ENCODE peak calls at places on chromosome 1, in six cellular contexts. V is H9, Q is neuronal stem cell, M is IMR-90, Y is mesenchymal stem cell, D is H1. U is an unnamed sample.

GRCh38 chr1:49045371-49045770 is 268.7 kb upstream of the BEND5 start:
- DNase-seq in V (no peak), Q (no peak), M (no peak), Y (no peak), D (no peak), U (no peak)

GRCh38 chr1:25145775-25146381 is 86.4 kb downstream of the SYF2 start:
- DNase-seq in V (no peak), Q (no peak), M (no peak), Y (no peak), D (peak), U (no peak)

GRCh38 chr1:178484698-178485225 is 12.0 kb downstream of the CLEC20A start:
- DNase-seq in V (no peak), Q (no peak), M (no peak), Y (no peak), D (no peak), U (no peak)

GRCh38 chr1:87853576-87854351 is 525.1 kb downstream of the LMO4 start:
- DNase-seq in V (no peak), Q (no peak), M (peak), Y (peak), D (no peak), U (no peak)

GRCh38 chr1:5746611-5747427 is 245.4 kb downstream of the NPHP4 start:
- DNase-seq in V (no peak), Q (no peak), M (no peak), Y (no peak), D (peak), U (no peak)

GRCh38 chr1:46532498-46533178 is 18.8 kb downstream of the KNCN start:
- DNase-seq in V (peak), Q (peak), M (peak), Y (peak), D (peak), U (peak)

GRCh38 chr1:219792337-219793021 is 135.9 kb downstream of the SLC30A10 start:
- DNase-seq in V (no peak), Q (no peak), M (peak), Y (no peak), D (no peak), U (no peak)

GRCh38 chr1:7380712-7381111 is 390.4 kb upstream of the VAMP3 start:
- DNase-seq in V (peak), Q (no peak), M (no peak), Y (no peak), D (peak), U (no peak)

GRCh38 chr1:61606448-61607312 is 118.3 kb downstream of the TM2D1 start:
- DNase-seq in V (no peak), Q (no peak), M (no peak), Y (no peak), D (no peak), U (no peak)

GRCh38 chr1:19793360-19794046 is 6.2 kb downstream of the TMCO4 start:
- DNase-seq in V (no peak), Q (no peak), M (no peak), Y (no peak), D (no peak), U (no peak)

GRCh38 chr1:36760081-36760480 is 274.2 kb downstream of the GRIK3 start:
- DNase-seq in V (no peak), Q (no peak), M (no peak), Y (no peak), D (no peak), U (no peak)

GRCh38 chr1:226085675-226086074 is 23.2 kb downstream of the H3-3A start:
- DNase-seq in V (no peak), Q (no peak), M (no peak), Y (no peak), D (no peak), U (no peak)

GRCh38 chr1:231603598-231604275 is 22.9 kb upstream of the DISC1 start:
- DNase-seq in V (peak), Q (peak), M (peak), Y (peak), D (peak), U (peak)

GRCh38 chr1:110559157-110559556 is 40.2 kb upstream of the KCNA10 start:
- DNase-seq in V (peak), Q (no peak), M (peak), Y (no peak), D (no peak), U (no peak)

GRCh38 chr1:158122823-158123390 is 57.8 kb upstream of the CD1D start:
- DNase-seq in V (no peak), Q (no peak), M (no peak), Y (no peak), D (no peak), U (no peak)

GRCh38 chr1:152906023-152906565 is 2.3 kb upstream of the IVL start:
- DNase-seq in V (no peak), Q (no peak), M (peak), Y (no peak), D (no peak), U (peak)

GRCh38 chr1:76133977-76134376 is 59.4 kb downstream of the ST6GALNAC3 start:
- DNase-seq in V (no peak), Q (no peak), M (no peak), Y (no peak), D (no peak), U (peak)

GRCh38 chr1:84174051-84174556 is 30.0 kb downstream of the PRKACB start:
- DNase-seq in V (no peak), Q (peak), M (peak), Y (peak), D (no peak), U (peak)

GRCh38 chr1:72281144-72281543 is 1.2 kb downstream of the NEGR1 start:
- DNase-seq in V (no peak), Q (no peak), M (peak), Y (peak), D (no peak), U (no peak)

GRCh38 chr1:116968724-116969123 is 32.8 kb upstream of the CD101 start:
- DNase-seq in V (no peak), Q (no peak), M (no peak), Y (no peak), D (no peak), U (no peak)

GRCh38 chr1:7581754-7582264 is 189.3 kb upstream of the VAMP3 start:
- DNase-seq in V (no peak), Q (no peak), M (no peak), Y (no peak), D (no peak), U (no peak)

GRCh38 chr1:172514108-172514507 is 18.8 kb upstream of the SUCO start:
- DNase-seq in V (no peak), Q (no peak), M (no peak), Y (no peak), D (no peak), U (no peak)

GRCh38 chr1:229191066-229191674 is 79.7 kb upstream of the RAB4A start:
- DNase-seq in V (peak), Q (no peak), M (peak), Y (no peak), D (no peak), U (no peak)

GRCh38 chr1:156866679-156867015 is 6.0 kb downstream of the NTRK1 start:
- DNase-seq in V (no peak), Q (no peak), M (no peak), Y (no peak), D (no peak), U (no peak)

GRCh38 chr1:161839591-161839990 is 73.5 kb downstream of the ATF6 start:
- DNase-seq in V (no peak), Q (no peak), M (no peak), Y (no peak), D (no peak), U (no peak)

GRCh38 chr1:210233216-210233494 is 559 bp downstream of the SERTAD4 start:
- DNase-seq in V (no peak), Q (no peak), M (no peak), Y (peak), D (peak), U (no peak)

GRCh38 chr1:212665241-212666115 is 34.2 kb downstream of the BATF3 start:
- DNase-seq in V (peak), Q (peak), M (peak), Y (peak), D (peak), U (peak)

GRCh38 chr1:109765483-109765815 is 1.7 kb upstream of the EPS8L3 start:
- DNase-seq in V (no peak), Q (no peak), M (no peak), Y (no peak), D (no peak), U (no peak)

GRCh38 chr1:67489643-67490042 is 59.4 kb upstream of the SERBP1 start:
- DNase-seq in V (no peak), Q (no peak), M (peak), Y (no peak), D (no peak), U (peak)

GRCh38 chr1:234617135-234617985 is 7.4 kb upstream of the IRF2BP2 start:
- DNase-seq in V (no peak), Q (no peak), M (no peak), Y (no peak), D (no peak), U (peak)

GRCh38 chr1:84712288-84712874 is 22.1 kb upstream of the SSX2IP start:
- DNase-seq in V (no peak), Q (no peak), M (peak), Y (peak), D (no peak), U (no peak)

GRCh38 chr1:219555031-219555667 is 57.8 kb downstream of the ZC3H11B start:
- DNase-seq in V (peak), Q (peak), M (peak), Y (no peak), D (no peak), U (peak)

GRCh38 chr1:198549863-198550262 is 9.4 kb upstream of the ATP6V1G3 start:
- DNase-seq in V (no peak), Q (no peak), M (no peak), Y (no peak), D (no peak), U (no peak)

GRCh38 chr1:23081376-23081775 is 62.1 kb downstream of the KDM1A start:
- DNase-seq in V (peak), Q (no peak), M (no peak), Y (no peak), D (no peak), U (no peak)

GRCh38 chr1:26237230-26237966 is 3.4 kb downstream of the CEP85 start:
- DNase-seq in V (no peak), Q (no peak), M (peak), Y (peak), D (no peak), U (peak)

GRCh38 chr1:65581120-65581519 is 160.7 kb downstream of the LEPR start:
- DNase-seq in V (no peak), Q (no peak), M (no peak), Y (peak), D (no peak), U (no peak)

GRCh38 chr1:69388044-69388443 is 179.7 kb upstream of the LRRC7 start:
- DNase-seq in V (no peak), Q (no peak), M (no peak), Y (no peak), D (no peak), U (no peak)

GRCh38 chr1:158654570-158654969 is 31.9 kb downstream of the SPTA1 start:
- DNase-seq in V (no peak), Q (no peak), M (no peak), Y (no peak), D (no peak), U (no peak)

GRCh38 chr1:50109647-50110075 is 941 bp downstream of the ELAVL4 start:
- DNase-seq in V (no peak), Q (no peak), M (no peak), Y (no peak), D (no peak), U (no peak)

GRCh38 chr1:234845097-234845660 is 235.2 kb upstream of the IRF2BP2 start:
- DNase-seq in V (no peak), Q (no peak), M (no peak), Y (no peak), D (no peak), U (no peak)

GRCh38 chr1:206971029-206971655 is 882 bp upstream of the FCAMR start:
- DNase-seq in V (no peak), Q (no peak), M (no peak), Y (no peak), D (no peak), U (peak)
- H4K91ac ChIP-seq in V (no peak), Q (no peak), M (no peak), Y (no peak), D (no peak), U (no peak)

DNA sequence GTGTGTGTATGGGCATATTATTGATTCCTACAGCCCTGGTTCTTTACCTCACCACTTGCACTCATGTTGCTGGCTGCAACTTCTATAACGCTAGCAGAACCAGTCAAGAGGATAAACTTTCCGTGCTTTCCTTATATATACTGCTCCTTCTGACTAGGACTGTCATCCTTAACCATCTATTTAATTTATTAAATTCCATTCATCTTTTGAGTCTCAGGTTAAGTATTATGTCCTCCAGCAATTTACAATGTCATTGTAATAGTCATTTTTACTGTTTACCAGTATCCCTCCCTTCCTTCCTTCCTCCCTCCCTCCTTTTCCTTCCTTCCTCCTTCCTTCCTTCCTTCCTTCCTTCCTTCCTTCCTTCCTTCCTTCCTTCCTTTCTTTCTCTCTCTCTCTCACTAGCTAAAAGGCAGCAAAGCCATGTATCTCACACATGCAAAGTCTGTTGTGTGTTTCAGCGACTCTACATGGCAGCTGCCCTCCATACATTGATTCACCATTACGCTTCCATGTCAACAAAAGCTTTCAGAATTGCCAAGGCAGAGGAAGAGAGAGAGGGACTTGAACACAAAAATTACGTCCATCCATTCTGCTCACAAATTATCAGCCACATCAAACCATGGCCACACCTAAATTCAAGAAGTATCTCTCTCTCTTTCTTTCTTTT is 73.8 kb downstream of the ZNF326 start:
- DNase-seq in V (no peak), Q (no peak), M (no peak), Y (no peak), D (no peak), U (no peak)
- H4K91ac ChIP-seq in V (no peak), Q (no peak), M (no peak), Y (no peak), D (no peak), U (no peak)

DNA sequence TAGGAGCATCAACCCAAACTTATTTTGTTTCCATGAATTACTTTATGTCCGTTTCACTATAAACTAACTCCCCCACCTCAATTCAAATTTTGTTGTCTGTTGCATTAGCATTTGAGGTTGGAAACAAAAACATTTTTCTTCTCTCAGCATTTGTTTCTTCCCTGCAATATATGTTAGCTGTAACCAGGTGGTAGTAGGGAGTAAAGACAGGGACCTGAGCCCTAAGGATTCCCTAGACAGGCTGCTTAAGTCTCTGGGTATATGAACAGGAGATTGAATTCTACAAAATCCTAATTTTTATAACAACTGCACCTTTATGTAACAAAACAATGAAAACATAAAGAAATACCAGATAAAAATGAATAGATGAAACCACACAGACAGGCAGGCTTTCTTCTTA is 242.6 kb downstream of the PAPPA2 start:
- DNase-seq in V (no peak), Q (no peak), M (no peak), Y (no peak), D (no peak), U (no peak)
- H4K91ac ChIP-seq in V (no peak), Q (no peak), M (no peak), Y (no peak), D (no peak), U (no peak)

GRCh38 chr1:3408751-3409266 is 45.7 kb upstream of the ARHGEF16 start:
- DNase-seq in V (no peak), Q (no peak), M (no peak), Y (no peak), D (no peak), U (no peak)

GRCh38 chr1:3405491-3405890 is 49.0 kb upstream of the ARHGEF16 start:
- DNase-seq in V (no peak), Q (no peak), M (no peak), Y (no peak), D (no peak), U (no peak)

GRCh38 chr1:3405974-3406867 is 48.2 kb upstream of the ARHGEF16 start:
- DNase-seq in V (no peak), Q (no peak), M (no peak), Y (no peak), D (no peak), U (no peak)

GRCh38 chr1:3404801-3405200 is 49.7 kb upstream of the ARHGEF16 start:
- DNase-seq in V (no peak), Q (no peak), M (no peak), Y (no peak), D (no peak), U (no peak)

DNA sequence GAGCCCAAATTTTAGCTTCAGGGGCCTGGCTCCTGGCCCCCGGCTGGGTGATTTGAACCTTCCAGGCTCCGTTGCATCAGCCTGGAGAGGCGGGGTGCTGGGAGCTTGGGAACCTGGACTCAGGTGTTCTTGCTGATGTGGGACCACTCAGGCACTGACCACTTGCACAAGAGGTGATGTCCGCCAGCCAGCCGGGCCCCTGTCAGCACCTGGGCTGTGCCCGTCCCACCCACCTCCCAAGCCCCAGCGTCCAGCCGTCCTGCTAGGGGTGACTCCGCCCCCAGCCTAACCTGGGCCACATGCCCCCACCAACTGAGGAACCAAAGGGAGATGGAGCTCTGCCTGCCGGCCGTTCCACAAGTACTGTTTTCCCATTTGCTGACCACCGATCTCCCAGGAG is 47.4 kb upstream of the ARHGEF16 start:
- DNase-seq in V (no peak), Q (no peak), M (no peak), Y (no peak), D (no peak), U (no peak)
- H4K91ac ChIP-seq in V (no peak), Q (no peak), M (no peak), Y (no peak), D (no peak), U (no peak)

U was measured in trophoblast cell.